ENCODE peak calls at places on chromosomes 3 and 15, in ten cellular contexts. O, P, L, V, Q, C, Z, D, G and F are unnamed samples.

GRCh38 chr15:99279290-99279689 is 28.0 kb downstream of the LRRC28 start:
- DNase-seq in O (peak), P (no peak), L (no peak), V (no peak), Q (no peak), C (no peak), Z (no peak), D (no peak), G (no peak), F (no peak)

GRCh38 chr3:55330355-55330754 is 156.8 kb downstream of the WNT5A start:
- DNase-seq in O (no peak), P (peak), L (no peak), V (peak), Q (no peak), C (peak), Z (peak), D (peak), G (peak), F (no peak)

GRCh38 chr15:57516327-57517026 is 75.2 kb upstream of the MYZAP start:
- DNase-seq in O (no peak), P (no peak), L (no peak), V (no peak), Q (no peak), C (no peak), Z (no peak), D (no peak), G (no peak), F (no peak)

GRCh38 chr3:85576091-85576690 is 617.4 kb downstream of the CADM2 start:
- DNase-seq in O (peak), P (peak), L (peak), V (peak), Q (peak), C (peak), Z (no peak), D (peak), G (peak), F (peak)

GRCh38 chr3:58234516-58234931 is 3.1 kb upstream of the ABHD6 start:
- DNase-seq in O (peak), P (no peak), L (no peak), V (peak), Q (no peak), C (no peak), Z (no peak), D (peak), G (peak), F (no peak)

GRCh38 chr3:176274161-176274560 is 923.1 kb downstream of the TBL1XR1 start:
- DNase-seq in O (no peak), P (no peak), L (no peak), V (no peak), Q (no peak), C (no peak), Z (no peak), D (peak), G (no peak), F (no peak)

GRCh38 chr3:134034005-134034785 is 4.5 kb upstream of the SLCO2A1 start:
- DNase-seq in O (no peak), P (no peak), L (no peak), V (peak), Q (no peak), C (no peak), Z (no peak), D (no peak), G (peak), F (no peak)

GRCh38 chr3:56928379-56929068 is 126.8 kb upstream of the ARHGEF3 start:
- DNase-seq in O (peak), P (no peak), L (no peak), V (no peak), Q (no peak), C (no peak), Z (peak), D (no peak), G (peak), F (no peak)

GRCh38 chr3:72047472-72047871 is 262.5 kb upstream of the PROK2 start:
- DNase-seq in O (no peak), P (no peak), L (no peak), V (no peak), Q (no peak), C (no peak), Z (no peak), D (no peak), G (no peak), F (no peak)

GRCh38 chr15:64163662-64164362 is 990 bp upstream of the PPIB start:
- DNase-seq in O (peak), P (no peak), L (no peak), V (no peak), Q (no peak), C (no peak), Z (no peak), D (no peak), G (no peak), F (peak)

GRCh38 chr15:101121511-101122090 is 130.2 kb downstream of the CHSY1 start:
- DNase-seq in O (peak), P (peak), L (peak), V (peak), Q (peak), C (no peak), Z (no peak), D (peak), G (peak), F (peak)

GRCh38 chr15:38252481-38253311 is at the start of gene SPRED1:
- DNase-seq in O (peak), P (peak), L (peak), V (peak), Q (peak), C (peak), Z (no peak), D (peak), G (peak), F (peak)

GRCh38 chr3:126107960-126108688 is 24.2 kb upstream of the SLC41A3 start:
- DNase-seq in O (peak), P (no peak), L (no peak), V (peak), Q (no peak), C (no peak), Z (no peak), D (no peak), G (no peak), F (no peak)

GRCh38 chr3:114569186-114569585 is 275.4 kb downstream of the TIGIT start:
- DNase-seq in O (no peak), P (no peak), L (no peak), V (peak), Q (no peak), C (no peak), Z (peak), D (peak), G (no peak), F (no peak)

GRCh38 chr3:4351164-4351855 is 48.1 kb downstream of the SETMAR start:
- DNase-seq in O (no peak), P (no peak), L (no peak), V (peak), Q (peak), C (no peak), Z (no peak), D (no peak), G (peak), F (peak)

GRCh38 chr3:12143949-12144504 is 14.7 kb downstream of the TIMP4 start:
- DNase-seq in O (no peak), P (peak), L (no peak), V (peak), Q (no peak), C (no peak), Z (no peak), D (no peak), G (no peak), F (no peak)

GRCh38 chr3:5095879-5096278 is 26.2 kb upstream of the ARL8B start:
- DNase-seq in O (no peak), P (no peak), L (peak), V (peak), Q (no peak), C (no peak), Z (no peak), D (no peak), G (no peak), F (peak)

GRCh38 chr3:73431136-73431933 is 193.4 kb downstream of the PDZRN3 start:
- DNase-seq in O (no peak), P (no peak), L (no peak), V (no peak), Q (no peak), C (no peak), Z (no peak), D (no peak), G (no peak), F (no peak)

GRCh38 chr15:58331903-58332675 is 99.7 kb upstream of the LIPC start:
- DNase-seq in O (peak), P (peak), L (peak), V (peak), Q (peak), C (peak), Z (peak), D (peak), G (peak), F (peak)

GRCh38 chr15:59555696-59556095 is 55.9 kb upstream of the GCNT3 start:
- DNase-seq in O (no peak), P (no peak), L (no peak), V (no peak), Q (no peak), C (peak), Z (peak), D (peak), G (no peak), F (no peak)

GRCh38 chr3:171028025-171028778 is 1.7 kb upstream of the SLC2A2 start:
- DNase-seq in O (no peak), P (peak), L (peak), V (peak), Q (peak), C (peak), Z (peak), D (no peak), G (peak), F (peak)

GRCh38 chr3:66816110-66816761 is 181.9 kb upstream of the KBTBD8 start:
- DNase-seq in O (peak), P (no peak), L (no peak), V (peak), Q (peak), C (peak), Z (peak), D (peak), G (peak), F (no peak)

DNA sequence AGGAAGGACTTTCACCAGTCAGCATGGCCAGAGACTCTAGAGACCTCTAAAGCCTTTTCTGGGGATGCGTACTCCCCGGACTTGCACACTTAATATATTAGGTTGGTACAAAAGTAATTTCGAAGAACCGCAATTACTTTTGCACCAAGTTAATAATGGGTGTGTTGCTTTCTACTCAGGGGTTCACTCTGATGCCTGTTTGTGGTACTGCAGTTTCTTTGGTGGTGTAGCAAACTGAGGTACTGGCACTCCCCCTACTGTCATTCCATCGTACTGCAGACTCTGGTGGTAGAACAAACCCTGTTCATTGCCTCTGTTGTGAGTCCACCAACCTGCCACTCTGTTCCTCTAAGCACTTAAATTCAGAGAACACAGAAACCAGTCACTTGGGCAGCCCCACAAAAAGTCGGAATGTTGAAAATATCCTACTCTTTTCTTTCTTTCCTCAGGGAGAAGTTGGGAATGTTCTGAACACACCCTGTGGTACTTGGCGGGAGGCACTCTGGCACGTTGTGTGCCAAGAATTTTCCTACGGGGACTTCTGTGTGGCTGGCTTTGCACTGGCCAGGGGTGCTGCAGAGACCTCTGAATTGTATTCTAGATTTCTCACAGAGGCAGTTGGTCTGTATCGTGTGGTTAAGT is 46.3 kb downstream of the GABRG3 start:
- DNase-seq in O (peak), P (no peak), L (peak), V (peak), Q (peak), C (peak), Z (peak), D (peak), G (peak), F (peak)
- TF ChIP-seq CTCF in O (peak), P (peak), L (peak), V (peak), Q (peak), C (peak), Z (peak), D (peak), G (peak), F (peak)

GRCh38 chr3:194928831-194929594 is 243.3 kb downstream of the FAM43A start:
- DNase-seq in O (peak), P (peak), L (peak), V (no peak), Q (no peak), C (no peak), Z (no peak), D (peak), G (no peak), F (no peak)
- TF ChIP-seq CTCF in O (no peak), P (no peak), L (peak), V (peak), Q (no peak), C (no peak), Z (no peak), D (peak), G (peak), F (no peak)

DNA sequence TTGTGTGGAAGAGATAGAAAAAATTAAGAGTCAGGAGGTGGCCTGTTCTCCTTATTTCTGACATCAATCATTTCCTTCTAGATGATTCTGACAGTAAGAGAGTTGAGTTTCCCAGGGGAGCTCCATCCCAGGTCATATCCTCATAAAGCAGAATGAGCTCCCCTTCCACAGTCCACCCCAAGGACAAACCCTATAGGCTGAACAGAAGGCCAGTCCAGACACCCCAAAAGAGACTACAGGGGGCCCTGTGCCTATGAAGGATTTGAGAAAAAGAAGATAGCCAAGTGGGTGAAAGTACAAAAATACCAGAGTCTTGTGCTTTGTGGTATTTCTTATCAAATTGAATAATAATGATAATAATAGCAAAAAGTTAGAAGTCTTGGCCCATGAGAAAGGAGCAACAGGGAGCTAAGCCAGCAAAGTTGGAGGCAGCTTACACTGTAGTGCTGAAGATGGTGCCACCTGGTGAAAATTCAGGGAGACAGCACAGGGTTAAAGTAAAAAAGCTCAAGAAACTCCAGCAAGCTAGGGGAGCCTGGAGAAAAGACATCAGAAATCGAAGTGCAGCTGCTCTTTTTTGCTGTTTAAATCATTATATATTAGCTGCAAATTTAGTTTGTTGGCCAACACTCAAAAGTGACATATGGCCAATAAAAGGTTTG is 35.9 kb upstream of the SLC24A5 start:
- DNase-seq in O (peak), P (no peak), L (peak), V (peak), Q (peak), C (peak), Z (no peak), D (peak), G (peak), F (no peak)
- TF ChIP-seq CTCF in O (peak), P (no peak), L (peak), V (peak), Q (peak), C (peak), Z (peak), D (peak), G (peak), F (no peak)

GRCh38 chr15:26665950-26666921 is 106.6 kb downstream of the GABRB3 start:
- DNase-seq in O (peak), P (no peak), L (peak), V (no peak), Q (no peak), C (no peak), Z (no peak), D (peak), G (no peak), F (no peak)

GRCh38 chr15:26656080-26656479 is 116.8 kb downstream of the GABRB3 start:
- DNase-seq in O (no peak), P (no peak), L (no peak), V (no peak), Q (no peak), C (no peak), Z (no peak), D (peak), G (no peak), F (no peak)

GRCh38 chr15:26662226-26662750 is 110.6 kb downstream of the GABRB3 start:
- DNase-seq in O (no peak), P (no peak), L (no peak), V (no peak), Q (no peak), C (no peak), Z (no peak), D (no peak), G (no peak), F (no peak)

GRCh38 chr15:26661107-26661506 is 111.8 kb downstream of the GABRB3 start:
- DNase-seq in O (no peak), P (no peak), L (no peak), V (no peak), Q (no peak), C (no peak), Z (no peak), D (no peak), G (no peak), F (no peak)

GRCh38 chr15:26661727-26662126 is 111.1 kb downstream of the GABRB3 start:
- DNase-seq in O (peak), P (no peak), L (no peak), V (no peak), Q (no peak), C (no peak), Z (no peak), D (no peak), G (peak), F (no peak)
- TF ChIP-seq CTCF in O (no peak), P (no peak), L (no peak), V (no peak), Q (no peak), C (no peak), Z (no peak), D (no peak), G (no peak), F (no peak)

GRCh38 chr15:70243686-70244540 is 146.2 kb upstream of the TLE3 start:
- DNase-seq in O (no peak), P (no peak), L (no peak), V (no peak), Q (no peak), C (no peak), Z (no peak), D (no peak), G (no peak), F (no peak)

GRCh38 chr15:70244978-70245542 is 147.3 kb upstream of the TLE3 start:
- DNase-seq in O (no peak), P (no peak), L (no peak), V (no peak), Q (no peak), C (no peak), Z (no peak), D (no peak), G (no peak), F (no peak)

GRCh38 chr15:70241561-70242320 is 144.0 kb upstream of the TLE3 start:
- DNase-seq in O (peak), P (no peak), L (no peak), V (no peak), Q (no peak), C (no peak), Z (peak), D (no peak), G (no peak), F (no peak)

GRCh38 chr15:70241031-70241430 is 143.3 kb upstream of the TLE3 start:
- DNase-seq in O (no peak), P (no peak), L (no peak), V (no peak), Q (no peak), C (no peak), Z (no peak), D (no peak), G (no peak), F (no peak)

DNA sequence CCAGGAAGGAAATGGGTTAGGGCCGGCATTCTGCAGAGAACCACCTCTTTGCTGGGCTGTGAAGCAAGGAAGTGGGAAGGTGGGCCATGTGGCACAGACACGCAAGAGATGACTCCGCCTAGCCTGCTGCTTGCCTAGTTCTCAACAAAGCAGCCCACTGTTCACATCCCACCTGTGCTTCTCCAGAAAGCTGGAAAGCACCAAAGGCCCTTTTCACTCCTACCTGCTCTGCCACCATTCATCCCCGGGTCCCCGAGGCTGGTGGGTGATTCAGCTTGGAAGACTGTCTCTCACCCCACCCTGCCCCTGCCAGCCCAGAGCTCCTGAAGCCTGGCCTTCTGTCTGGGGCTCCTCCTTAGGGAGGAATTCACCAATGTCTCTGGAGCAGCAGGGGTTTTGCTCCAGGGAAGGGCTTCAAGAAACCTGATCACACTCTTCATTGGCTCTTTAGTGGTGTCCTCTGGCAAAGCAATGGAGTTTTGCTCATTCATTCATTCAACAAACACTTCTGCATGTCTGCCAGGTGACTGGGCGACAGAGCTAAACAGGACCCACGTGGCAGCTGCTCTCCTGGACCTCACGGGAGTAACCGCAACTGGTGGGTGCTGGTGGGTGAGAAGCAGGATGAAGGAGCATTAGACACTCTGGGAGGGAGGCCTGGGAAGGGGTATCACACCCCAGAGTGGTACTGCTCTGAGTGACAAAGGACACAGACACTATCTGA is 145.4 kb upstream of the TLE3 start:
- DNase-seq in O (no peak), P (no peak), L (no peak), V (no peak), Q (no peak), C (no peak), Z (peak), D (no peak), G (no peak), F (peak)
- TF ChIP-seq CTCF in O (no peak), P (no peak), L (no peak), V (no peak), Q (no peak), C (no peak), Z (no peak), D (no peak), G (no peak), F (no peak)